ENCODE peak calls at places on chromosomes 1 and 21, in six cellular contexts. C is NCI-H345; Y is HT-29; S is activated effector memory CD4-positive, alpha-beta T cell treated with Interleukin-2 at 50 U/mL for 16 hours; J is RPMI7951; L is adrenal gland. Q is an unnamed sample.

GRCh38 chr1:150931773-150932172 is 5.6 kb downstream of the SETDB1 start:
- DNase-seq in C (no peak), Y (peak), S (no peak), J (peak), L (no peak), Q (no peak)

GRCh38 chr1:15515026-15515663 is 8.9 kb downstream of the CASP9 start:
- DNase-seq in C (no peak), Y (no peak), S (no peak), J (peak), L (peak), Q (no peak)

GRCh38 chr1:230368871-230369270 is 57.3 kb downstream of the PGBD5 start:
- DNase-seq in C (no peak), Y (no peak), S (no peak), J (no peak), L (no peak), Q (no peak)

GRCh38 chr1:27137022-27137542 is 17.8 kb downstream of the SLC9A1 start:
- DNase-seq in C (peak), Y (no peak), S (peak), J (no peak), L (peak), Q (peak)

GRCh38 chr1:24743404-24744211 is 1.6 kb upstream of the CLIC4 start:
- DNase-seq in C (no peak), Y (no peak), S (no peak), J (peak), L (no peak), Q (no peak)

GRCh38 chr1:176033879-176034278 is 173.2 kb downstream of the COP1 start:
- DNase-seq in C (no peak), Y (no peak), S (no peak), J (no peak), L (no peak), Q (no peak)

GRCh38 chr21:30072496-30072895 is 94.1 kb downstream of the CLDN17 start:
- DNase-seq in C (no peak), Y (peak), S (no peak), J (no peak), L (no peak), Q (no peak)

GRCh38 chr1:226226601-226227000 is 3.1 kb downstream of the MIXL1 start:
- DNase-seq in C (no peak), Y (no peak), S (no peak), J (no peak), L (no peak), Q (no peak)

GRCh38 chr1:52424238-52424637 is 19.8 kb downstream of the PRPF38A start:
- DNase-seq in C (no peak), Y (no peak), S (peak), J (no peak), L (no peak), Q (peak)

GRCh38 chr21:46057710-46058241 is 40.1 kb upstream of the COL6A2 start:
- DNase-seq in C (no peak), Y (no peak), S (no peak), J (no peak), L (no peak), Q (no peak)

GRCh38 chr1:202622388-202622787 is 87.9 kb downstream of the SYT2 start:
- DNase-seq in C (no peak), Y (no peak), S (no peak), J (no peak), L (no peak), Q (no peak)

GRCh38 chr1:93845554-93846150 is 33.4 kb downstream of the DNTTIP2 start:
- DNase-seq in C (peak), Y (no peak), S (no peak), J (peak), L (no peak), Q (no peak)

GRCh38 chr1:246114369-246114768 is 392.7 kb downstream of the SMYD3 start:
- DNase-seq in C (no peak), Y (no peak), S (no peak), J (no peak), L (no peak), Q (no peak)

GRCh38 chr1:221714227-221715116 is 27.4 kb downstream of the DUSP10 start:
- DNase-seq in C (no peak), Y (no peak), S (no peak), J (peak), L (no peak), Q (no peak)

GRCh38 chr1:117051224-117052064 is 8.7 kb upstream of the TTF2 start:
- DNase-seq in C (no peak), Y (peak), S (peak), J (peak), L (no peak), Q (peak)

GRCh38 chr1:112628516-112628915 is 8.9 kb downstream of the CAPZA1 start:
- DNase-seq in C (no peak), Y (no peak), S (no peak), J (no peak), L (no peak), Q (no peak)

GRCh38 chr21:20998886-20999285 is 677 bp downstream of the NCAM2 start:
- DNase-seq in C (no peak), Y (no peak), S (no peak), J (no peak), L (no peak), Q (no peak)

GRCh38 chr1:113976609-113977278 is 2.5 kb upstream of the OLFML3 start:
- DNase-seq in C (no peak), Y (peak), S (no peak), J (peak), L (no peak), Q (peak)

GRCh38 chr1:66947267-66947666 is 22.5 kb downstream of the MIER1 start:
- DNase-seq in C (no peak), Y (no peak), S (no peak), J (no peak), L (no peak), Q (peak)

GRCh38 chr21:42056996-42057689 is 14.0 kb upstream of the UMODL1 start:
- DNase-seq in C (peak), Y (peak), S (no peak), J (peak), L (no peak), Q (no peak)

GRCh38 chr1:34800214-34800613 is 7.4 kb downstream of the GJA4 start:
- DNase-seq in C (no peak), Y (no peak), S (no peak), J (peak), L (no peak), Q (no peak)

GRCh38 chr1:68496680-68497357 is at the start of gene DEPDC1:
- DNase-seq in C (peak), Y (peak), S (peak), J (peak), L (peak), Q (peak)

GRCh38 chr1:24080131-24080530 is 31.8 kb downstream of the MYOM3 start:
- DNase-seq in C (no peak), Y (no peak), S (no peak), J (no peak), L (no peak), Q (no peak)

GRCh38 chr1:150875197-150876110 is 945 bp downstream of the ARNT start:
- DNase-seq in C (peak), Y (no peak), S (no peak), J (no peak), L (no peak), Q (peak)

GRCh38 chr1:110425611-110426152 is 18.2 kb upstream of the LAMTOR5 start:
- DNase-seq in C (no peak), Y (no peak), S (no peak), J (no peak), L (no peak), Q (no peak)

GRCh38 chr21:43467785-43468184 is 40.9 kb upstream of the SIK1 start:
- DNase-seq in C (no peak), Y (no peak), S (no peak), J (no peak), L (peak), Q (no peak)

GRCh38 chr1:244851546-244852231 is 12.7 kb downstream of the HNRNPU start:
- DNase-seq in C (no peak), Y (peak), S (no peak), J (no peak), L (peak), Q (no peak)

GRCh38 chr1:53899206-53899628 is 5.2 kb downstream of the DIO1 start:
- DNase-seq in C (no peak), Y (peak), S (no peak), J (peak), L (peak), Q (no peak)

GRCh38 chr21:28540514-28540913 is 452.2 kb downstream of the LTN1 start:
- DNase-seq in C (no peak), Y (no peak), S (no peak), J (no peak), L (no peak), Q (no peak)

Q was measured in GF-D8.